ENCODE peak calls at places on chromosomes 7 and 10, in seven cellular contexts. One of them, this sample, is unnamed.

GRCh38 chr7:76076995-76077394 is 29.1 kb downstream of the MDH2 start:
- DNase-seq in H1: no peak
- DNase-seq in K562: no peak
- DNase-seq in HepG2: no peak
- DNase-seq in GM12892: no peak
- DNase-seq in GM12878: no peak
- DNase-seq in SK-N-SH: no peak
- DNase-seq in this sample: no peak

GRCh38 chr7:150388709-150389531 is 9.8 kb downstream of the ZNF775 start:
- DNase-seq in HepG2: peak
- DNase-seq in K562: no peak
- DNase-seq in H1: no peak
- DNase-seq in GM12878: no peak
- DNase-seq in SK-N-SH: no peak
- DNase-seq in GM12892: no peak
- DNase-seq in this sample: no peak

GRCh38 chr10:62653254-62653653 is 151.3 kb upstream of the ADO start:
- DNase-seq in GM12878: peak
- DNase-seq in SK-N-SH: no peak
- DNase-seq in K562: no peak
- DNase-seq in GM12892: peak
- DNase-seq in H1: no peak
- DNase-seq in HepG2: no peak
- DNase-seq in this sample: peak

GRCh38 chr7:92614586-92615237 is 24.5 kb upstream of the FAM133B start:
- DNase-seq in K562: no peak
- DNase-seq in SK-N-SH: peak
- DNase-seq in GM12878: no peak
- DNase-seq in GM12892: no peak
- DNase-seq in H1: no peak
- DNase-seq in HepG2: no peak
- DNase-seq in this sample: no peak

GRCh38 chr10:132272061-132272766 is 35.5 kb downstream of the STK32C start:
- DNase-seq in HepG2: no peak
- DNase-seq in SK-N-SH: no peak
- DNase-seq in K562: no peak
- DNase-seq in GM12892: no peak
- DNase-seq in GM12878: no peak
- DNase-seq in H1: no peak
- DNase-seq in this sample: no peak

GRCh38 chr7:155392726-155393570 is 65.0 kb upstream of the EN2 start:
- DNase-seq in GM12892: no peak
- DNase-seq in H1: no peak
- DNase-seq in K562: no peak
- DNase-seq in HepG2: no peak
- DNase-seq in GM12878: no peak
- DNase-seq in SK-N-SH: no peak
- DNase-seq in this sample: no peak

GRCh38 chr7:66138994-66139752 is 24.5 kb downstream of the CRCP start:
- DNase-seq in GM12892: no peak
- DNase-seq in H1: no peak
- DNase-seq in SK-N-SH: peak
- DNase-seq in GM12878: no peak
- DNase-seq in HepG2: no peak
- DNase-seq in K562: no peak
- DNase-seq in this sample: no peak

GRCh38 chr10:104589871-104590270 is 51.2 kb upstream of the SORCS3 start:
- DNase-seq in SK-N-SH: no peak
- DNase-seq in H1: no peak
- DNase-seq in K562: no peak
- DNase-seq in HepG2: no peak
- DNase-seq in GM12878: no peak
- DNase-seq in GM12892: no peak
- DNase-seq in this sample: no peak

GRCh38 chr10:62099299-62099698 is 169.3 kb downstream of the RTKN2 start:
- DNase-seq in K562: no peak
- DNase-seq in GM12892: no peak
- DNase-seq in GM12878: no peak
- DNase-seq in SK-N-SH: no peak
- DNase-seq in H1: no peak
- DNase-seq in HepG2: no peak
- DNase-seq in this sample: no peak

GRCh38 chr7:157715071-157715937 is 378.5 kb downstream of the DNAJB6 start:
- DNase-seq in H1: no peak
- DNase-seq in GM12892: no peak
- DNase-seq in GM12878: no peak
- DNase-seq in SK-N-SH: no peak
- DNase-seq in K562: no peak
- DNase-seq in HepG2: no peak
- DNase-seq in this sample: no peak

GRCh38 chr7:12152196-12152918 is 58.7 kb upstream of the TMEM106B start:
- DNase-seq in H1: no peak
- DNase-seq in SK-N-SH: peak
- DNase-seq in GM12892: no peak
- DNase-seq in HepG2: no peak
- DNase-seq in K562: no peak
- DNase-seq in GM12878: no peak
- DNase-seq in this sample: no peak

GRCh38 chr7:128045766-128046165 is 14.5 kb upstream of the LRRC4 start:
- DNase-seq in K562: no peak
- DNase-seq in GM12878: no peak
- DNase-seq in GM12892: no peak
- DNase-seq in SK-N-SH: no peak
- DNase-seq in HepG2: no peak
- DNase-seq in H1: no peak
- DNase-seq in this sample: no peak

GRCh38 chr10:88810196-88810961 is 7.8 kb downstream of the LIPM start:
- DNase-seq in GM12878: no peak
- DNase-seq in GM12892: no peak
- DNase-seq in SK-N-SH: peak
- DNase-seq in H1: no peak
- DNase-seq in K562: peak
- DNase-seq in HepG2: peak
- DNase-seq in this sample: no peak

GRCh38 chr10:60123172-60123571 is 216.8 kb upstream of the CCDC6 start:
- DNase-seq in H1: no peak
- DNase-seq in GM12878: no peak
- DNase-seq in SK-N-SH: no peak
- DNase-seq in HepG2: no peak
- DNase-seq in K562: no peak
- DNase-seq in GM12892: no peak
- DNase-seq in this sample: no peak

GRCh38 chr7:55593172-55593514 is 20.8 kb upstream of the VOPP1 start:
- DNase-seq in SK-N-SH: no peak
- DNase-seq in GM12892: no peak
- DNase-seq in HepG2: no peak
- DNase-seq in H1: no peak
- DNase-seq in K562: peak
- DNase-seq in GM12878: no peak
- DNase-seq in this sample: no peak

GRCh38 chr7:102412548-102412947 is 16.4 kb downstream of the PRKRIP1 start:
- DNase-seq in GM12878: no peak
- DNase-seq in SK-N-SH: peak
- DNase-seq in HepG2: no peak
- DNase-seq in K562: peak
- DNase-seq in H1: no peak
- DNase-seq in GM12892: no peak
- DNase-seq in this sample: no peak

GRCh38 chr7:6558837-6559236 is 7.6 kb upstream of the GRID2IP start:
- DNase-seq in HepG2: peak
- DNase-seq in H1: no peak
- DNase-seq in K562: peak
- DNase-seq in SK-N-SH: peak
- DNase-seq in GM12878: no peak
- DNase-seq in GM12892: no peak
- DNase-seq in this sample: no peak

GRCh38 chr7:106138776-106139175 is 26.7 kb upstream of the SYPL1 start:
- DNase-seq in K562: no peak
- DNase-seq in GM12878: no peak
- DNase-seq in GM12892: no peak
- DNase-seq in SK-N-SH: no peak
- DNase-seq in HepG2: no peak
- DNase-seq in H1: no peak
- DNase-seq in this sample: no peak

GRCh38 chr10:47380341-47381215 is 3.5 kb downstream of the ZNF488 start:
- DNase-seq in K562: no peak
- DNase-seq in SK-N-SH: peak
- DNase-seq in GM12892: no peak
- DNase-seq in GM12878: no peak
- DNase-seq in H1: no peak
- DNase-seq in HepG2: no peak
- DNase-seq in this sample: no peak

GRCh38 chr7:36112969-36113368 is 40.1 kb upstream of the EEPD1 start:
- DNase-seq in H1: no peak
- DNase-seq in GM12892: no peak
- DNase-seq in GM12878: no peak
- DNase-seq in HepG2: no peak
- DNase-seq in SK-N-SH: peak
- DNase-seq in K562: no peak
- DNase-seq in this sample: no peak

GRCh38 chr7:85328599-85328998 is 141.7 kb upstream of the SEMA3D start:
- DNase-seq in GM12892: no peak
- DNase-seq in SK-N-SH: no peak
- DNase-seq in GM12878: no peak
- DNase-seq in K562: no peak
- DNase-seq in H1: no peak
- DNase-seq in HepG2: no peak
- DNase-seq in this sample: no peak

GRCh38 chr7:158353606-158354570 is 233.7 kb downstream of the PTPRN2 start:
- DNase-seq in HepG2: peak
- DNase-seq in H1: no peak
- DNase-seq in GM12892: no peak
- DNase-seq in K562: peak
- DNase-seq in GM12878: no peak
- DNase-seq in SK-N-SH: peak
- DNase-seq in this sample: no peak

GRCh38 chr7:20340839-20341238 is 10.1 kb downstream of the ITGB8 start:
- DNase-seq in GM12892: no peak
- DNase-seq in H1: no peak
- DNase-seq in SK-N-SH: no peak
- DNase-seq in GM12878: no peak
- DNase-seq in HepG2: no peak
- DNase-seq in K562: no peak
- DNase-seq in this sample: no peak

GRCh38 chr7:31651800-31652326 is 35.2 kb upstream of the PPP1R17 start:
- DNase-seq in GM12892: no peak
- DNase-seq in SK-N-SH: no peak
- DNase-seq in K562: no peak
- DNase-seq in H1: peak
- DNase-seq in HepG2: no peak
- DNase-seq in GM12878: no peak
- DNase-seq in this sample: no peak

GRCh38 chr10:12358863-12359647 is 9.7 kb downstream of the CAMK1D start:
- DNase-seq in K562: no peak
- DNase-seq in GM12892: no peak
- DNase-seq in H1: no peak
- DNase-seq in SK-N-SH: no peak
- DNase-seq in HepG2: no peak
- DNase-seq in GM12878: no peak
- DNase-seq in this sample: no peak

GRCh38 chr7:71298378-71298777 is 166.4 kb downstream of the GALNT17 start:
- DNase-seq in GM12892: no peak
- DNase-seq in HepG2: no peak
- DNase-seq in SK-N-SH: no peak
- DNase-seq in H1: no peak
- DNase-seq in GM12878: no peak
- DNase-seq in K562: no peak
- DNase-seq in this sample: no peak

GRCh38 chr7:76209310-76209709 is 7.6 kb downstream of the SRRM3 start:
- DNase-seq in GM12892: no peak
- DNase-seq in GM12878: no peak
- DNase-seq in HepG2: no peak
- DNase-seq in SK-N-SH: no peak
- DNase-seq in H1: no peak
- DNase-seq in K562: no peak
- DNase-seq in this sample: no peak

GRCh38 chr7:124460053-124460445 is 305.5 kb downstream of the GPR37 start:
- DNase-seq in SK-N-SH: no peak
- DNase-seq in HepG2: no peak
- DNase-seq in GM12892: no peak
- DNase-seq in K562: no peak
- DNase-seq in H1: no peak
- DNase-seq in GM12878: no peak
- DNase-seq in this sample: no peak

GRCh38 chr10:107577226-107577625 is 412.7 kb upstream of the SORCS1 start:
- DNase-seq in SK-N-SH: no peak
- DNase-seq in HepG2: no peak
- DNase-seq in K562: no peak
- DNase-seq in GM12878: no peak
- DNase-seq in GM12892: no peak
- DNase-seq in H1: no peak
- DNase-seq in this sample: no peak

GRCh38 chr10:101283762-101284161 is 54.5 kb upstream of the LBX1 start:
- DNase-seq in GM12878: no peak
- DNase-seq in HepG2: no peak
- DNase-seq in H1: no peak
- DNase-seq in GM12892: no peak
- DNase-seq in K562: no peak
- DNase-seq in SK-N-SH: no peak
- DNase-seq in this sample: no peak
- TF ChIP-seq POLR2AphosphoS5 in GM12878: no peak
- TF ChIP-seq POLR2AphosphoS5 in HepG2: no peak
- TF ChIP-seq POLR2AphosphoS5 in H1: no peak
- TF ChIP-seq POLR2AphosphoS5 in GM12892: no peak
- TF ChIP-seq POLR2AphosphoS5 in K562: no peak
- TF ChIP-seq POLR2AphosphoS5 in SK-N-SH: no peak
- TF ChIP-seq POLR2AphosphoS5 in this sample: no peak

GRCh38 chr7:22480523-22481075 is 19.4 kb downstream of the STEAP1B start:
- DNase-seq in K562: no peak
- DNase-seq in GM12878: no peak
- DNase-seq in SK-N-SH: peak
- DNase-seq in HepG2: no peak
- DNase-seq in GM12892: no peak
- DNase-seq in H1: no peak
- DNase-seq in this sample: no peak
- TF ChIP-seq TAF1 in K562: no peak
- TF ChIP-seq TAF1 in GM12878: no peak
- TF ChIP-seq TAF1 in SK-N-SH: no peak
- TF ChIP-seq TAF1 in HepG2: no peak
- TF ChIP-seq TAF1 in GM12892: no peak
- TF ChIP-seq TAF1 in H1: no peak
- TF ChIP-seq TAF1 in this sample: no peak

DNA sequence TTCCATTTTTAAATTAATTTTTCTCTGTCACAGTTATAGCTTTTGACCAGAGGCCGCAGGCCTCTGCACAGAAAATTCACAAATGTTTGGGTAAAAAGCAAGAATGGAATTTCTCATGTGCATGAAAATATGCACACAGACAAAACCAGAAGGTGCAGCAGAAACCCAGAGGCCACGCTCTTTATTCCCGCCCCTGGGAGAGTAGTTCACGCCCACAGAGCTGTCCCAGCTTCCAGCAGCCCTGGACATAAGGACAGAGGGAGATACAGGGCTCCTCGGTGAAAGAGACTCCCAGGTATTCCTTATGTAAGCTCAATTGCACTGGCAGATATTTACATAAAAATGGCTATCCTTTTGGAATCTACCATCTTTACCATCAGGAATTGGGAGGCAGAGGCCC is 245.2 kb upstream of the NFE2L3 start:
- DNase-seq in HepG2: no peak
- DNase-seq in GM12892: no peak
- DNase-seq in K562: no peak
- DNase-seq in H1: no peak
- DNase-seq in SK-N-SH: no peak
- DNase-seq in GM12878: no peak
- DNase-seq in this sample: no peak
- TF ChIP-seq POLR2AphosphoS5 in HepG2: no peak
- TF ChIP-seq POLR2AphosphoS5 in GM12892: no peak
- TF ChIP-seq POLR2AphosphoS5 in K562: no peak
- TF ChIP-seq POLR2AphosphoS5 in H1: no peak
- TF ChIP-seq POLR2AphosphoS5 in SK-N-SH: no peak
- TF ChIP-seq POLR2AphosphoS5 in GM12878: no peak
- TF ChIP-seq POLR2AphosphoS5 in this sample: no peak

GRCh38 chr10:68385740-68386139 is 21.3 kb downstream of the RUFY2 start:
- DNase-seq in SK-N-SH: no peak
- DNase-seq in GM12878: no peak
- DNase-seq in HepG2: no peak
- DNase-seq in GM12892: no peak
- DNase-seq in H1: no peak
- DNase-seq in K562: no peak
- DNase-seq in this sample: no peak
- TF ChIP-seq TAF1 in SK-N-SH: no peak
- TF ChIP-seq TAF1 in GM12878: no peak
- TF ChIP-seq TAF1 in HepG2: no peak
- TF ChIP-seq TAF1 in GM12892: no peak
- TF ChIP-seq TAF1 in H1: no peak
- TF ChIP-seq TAF1 in K562: no peak
- TF ChIP-seq TAF1 in this sample: no peak

This sample was measured in GM12891.